ENCODE peak calls at places on chromosomes 6 and 20, in six cellular contexts. One of them, this sample, is unnamed. For H3K4me1, the result is how much of the 10 kb centered on the place peaks cover.

GRCh38 chr6:15252205-15252604 is 6.3 kb downstream of the JARID2 start:
- DNase-seq in mucosa of descending colon: no peak
- DNase-seq in heart right ventricle: no peak
- DNase-seq in H1: no peak
- DNase-seq in OCI-LY7: no peak
- DNase-seq in left lung: no peak
- DNase-seq in this sample: no peak

GRCh38 chr6:130293800-130294199 is 71.0 kb upstream of the SAMD3 start:
- DNase-seq in OCI-LY7: peak
- DNase-seq in left lung: no peak
- DNase-seq in mucosa of descending colon: no peak
- DNase-seq in H1: no peak
- DNase-seq in heart right ventricle: no peak
- DNase-seq in this sample: no peak

GRCh38 chr6:113018351-113019151 is 671.4 kb downstream of the RFPL4B start:
- DNase-seq in OCI-LY7: no peak
- DNase-seq in heart right ventricle: no peak
- DNase-seq in left lung: no peak
- DNase-seq in H1: no peak
- DNase-seq in mucosa of descending colon: no peak
- DNase-seq in this sample: no peak

GRCh38 chr6:30013296-30013922 is 47.7 kb upstream of the POLR1H start:
- DNase-seq in mucosa of descending colon: no peak
- DNase-seq in OCI-LY7: peak
- DNase-seq in left lung: peak
- DNase-seq in H1: peak
- DNase-seq in heart right ventricle: peak
- DNase-seq in this sample: peak

GRCh38 chr6:3428700-3429099 is 28.1 kb downstream of the SLC22A23 start:
- DNase-seq in heart right ventricle: no peak
- DNase-seq in left lung: no peak
- DNase-seq in OCI-LY7: no peak
- DNase-seq in mucosa of descending colon: no peak
- DNase-seq in H1: no peak
- DNase-seq in this sample: no peak

GRCh38 chr20:300345-300744 is 3.0 kb downstream of the ZCCHC3 start:
- DNase-seq in heart right ventricle: no peak
- DNase-seq in H1: no peak
- DNase-seq in mucosa of descending colon: no peak
- DNase-seq in OCI-LY7: peak
- DNase-seq in left lung: no peak
- DNase-seq in this sample: no peak

GRCh38 chr20:41559658-41560057 is 58.5 kb downstream of the CHD6 start:
- DNase-seq in H1: no peak
- DNase-seq in mucosa of descending colon: no peak
- DNase-seq in heart right ventricle: no peak
- DNase-seq in OCI-LY7: no peak
- DNase-seq in left lung: no peak
- DNase-seq in this sample: no peak

GRCh38 chr20:38748097-38748862 is at the start of gene ACTR5:
- DNase-seq in heart right ventricle: peak
- DNase-seq in OCI-LY7: peak
- DNase-seq in H1: peak
- DNase-seq in mucosa of descending colon: peak
- DNase-seq in left lung: peak
- DNase-seq in this sample: peak

GRCh38 chr6:8549381-8549780 is 114.0 kb upstream of the SLC35B3 start:
- DNase-seq in heart right ventricle: no peak
- DNase-seq in OCI-LY7: no peak
- DNase-seq in H1: no peak
- DNase-seq in left lung: no peak
- DNase-seq in mucosa of descending colon: no peak
- DNase-seq in this sample: no peak

GRCh38 chr20:19699132-19699971 is 58.7 kb upstream of the RIN2 start:
- DNase-seq in H1: no peak
- DNase-seq in heart right ventricle: no peak
- DNase-seq in mucosa of descending colon: no peak
- DNase-seq in OCI-LY7: no peak
- DNase-seq in left lung: no peak
- DNase-seq in this sample: no peak

GRCh38 chr6:44737829-44738528 is 350.5 kb downstream of the CDC5L start:
- DNase-seq in mucosa of descending colon: no peak
- DNase-seq in OCI-LY7: no peak
- DNase-seq in left lung: no peak
- DNase-seq in heart right ventricle: no peak
- DNase-seq in H1: no peak
- DNase-seq in this sample: no peak

GRCh38 chr6:96931198-96931597 is 6.7 kb downstream of the KLHL32 start:
- DNase-seq in heart right ventricle: no peak
- DNase-seq in OCI-LY7: no peak
- DNase-seq in H1: no peak
- DNase-seq in left lung: no peak
- DNase-seq in mucosa of descending colon: no peak
- DNase-seq in this sample: no peak

GRCh38 chr6:30557683-30557981 is 537 bp downstream of the PRR3 start:
- DNase-seq in left lung: no peak
- DNase-seq in mucosa of descending colon: no peak
- DNase-seq in OCI-LY7: peak
- DNase-seq in heart right ventricle: no peak
- DNase-seq in H1: no peak
- DNase-seq in this sample: peak

GRCh38 chr6:158817298-158818007 is 1.7 kb downstream of the EZR start:
- DNase-seq in OCI-LY7: peak
- DNase-seq in left lung: no peak
- DNase-seq in H1: no peak
- DNase-seq in heart right ventricle: peak
- DNase-seq in mucosa of descending colon: peak
- DNase-seq in this sample: peak

GRCh38 chr6:144443157-144443556 is 158.0 kb downstream of the UTRN start:
- DNase-seq in left lung: no peak
- DNase-seq in heart right ventricle: no peak
- DNase-seq in H1: no peak
- DNase-seq in mucosa of descending colon: no peak
- DNase-seq in OCI-LY7: no peak
- DNase-seq in this sample: no peak

GRCh38 chr6:160933256-160933655 is 58.3 kb upstream of the MAP3K4 start:
- DNase-seq in heart right ventricle: peak
- DNase-seq in OCI-LY7: no peak
- DNase-seq in mucosa of descending colon: no peak
- DNase-seq in left lung: no peak
- DNase-seq in H1: no peak
- DNase-seq in this sample: no peak
- H3K4me1 ChIP-seq in heart right ventricle: under half
- H3K4me1 ChIP-seq in OCI-LY7: under half
- H3K4me1 ChIP-seq in mucosa of descending colon: under half
- H3K4me1 ChIP-seq in left lung: under half
- H3K4me1 ChIP-seq in H1: under half
- H3K4me1 ChIP-seq in this sample: under half

DNA sequence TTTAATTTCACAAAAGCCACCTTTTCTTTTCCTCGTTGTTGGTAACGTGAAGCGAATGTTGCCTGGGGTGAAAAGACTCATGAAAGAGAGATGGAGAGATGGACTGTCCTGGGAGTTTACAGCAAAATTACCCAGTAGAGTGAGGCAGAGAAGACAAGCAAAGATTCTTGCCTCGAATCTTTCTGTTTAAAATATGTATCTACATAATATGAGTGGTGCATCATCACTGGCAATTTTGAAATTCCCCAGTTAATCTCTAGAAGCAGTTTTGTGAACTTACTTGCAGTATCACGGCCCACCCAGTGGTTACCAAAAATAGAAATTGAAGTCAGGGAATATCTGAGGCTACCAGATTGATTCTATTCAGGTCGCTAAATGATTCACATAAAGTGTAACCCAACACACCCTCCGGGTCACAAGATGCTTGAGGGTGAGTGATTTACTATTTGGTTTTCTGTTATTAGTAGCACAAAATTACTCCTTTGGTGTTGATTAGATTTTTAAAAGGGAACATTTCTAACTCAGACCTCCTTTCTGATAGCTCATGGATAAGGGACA is 111.9 kb downstream of the PPP1R14C start:
- DNase-seq in H1: no peak
- DNase-seq in mucosa of descending colon: no peak
- DNase-seq in heart right ventricle: no peak
- DNase-seq in left lung: no peak
- DNase-seq in OCI-LY7: no peak
- DNase-seq in this sample: no peak
- H3K4me1 ChIP-seq in H1: under half
- H3K4me1 ChIP-seq in mucosa of descending colon: under half
- H3K4me1 ChIP-seq in heart right ventricle: under half
- H3K4me1 ChIP-seq in left lung: under half
- H3K4me1 ChIP-seq in OCI-LY7: under half
- H3K4me1 ChIP-seq in this sample: under half

DNA sequence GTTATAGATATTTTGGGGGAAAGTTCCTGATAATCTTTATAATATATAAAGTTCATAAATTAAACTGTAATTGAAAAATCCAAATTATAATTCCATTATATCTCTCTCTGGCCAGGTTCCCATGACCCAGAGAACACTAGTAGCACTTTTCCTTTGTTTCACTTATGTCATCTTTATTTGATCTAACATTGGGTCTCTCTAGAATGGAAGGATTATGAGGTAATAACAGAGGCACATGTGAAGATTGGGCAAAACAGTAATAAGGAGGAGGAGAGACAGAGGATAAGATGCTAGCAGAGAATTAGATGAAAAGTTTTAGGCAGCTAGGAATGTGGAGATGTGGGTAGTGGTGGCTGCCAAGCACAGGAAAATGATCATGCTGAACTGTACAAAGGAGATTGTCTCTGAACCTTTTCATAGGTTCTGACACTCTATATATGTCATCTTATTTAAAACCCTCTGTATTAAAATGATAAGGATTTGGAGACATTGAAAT is 3.3 kb downstream of the TAB2 start:
- DNase-seq in left lung: no peak
- DNase-seq in heart right ventricle: no peak
- DNase-seq in OCI-LY7: no peak
- DNase-seq in mucosa of descending colon: no peak
- DNase-seq in H1: no peak
- DNase-seq in this sample: no peak
- H3K4me1 ChIP-seq in left lung: half or more
- H3K4me1 ChIP-seq in heart right ventricle: under half
- H3K4me1 ChIP-seq in OCI-LY7: under half
- H3K4me1 ChIP-seq in mucosa of descending colon: under half
- H3K4me1 ChIP-seq in H1: under half
- H3K4me1 ChIP-seq in this sample: half or more

DNA sequence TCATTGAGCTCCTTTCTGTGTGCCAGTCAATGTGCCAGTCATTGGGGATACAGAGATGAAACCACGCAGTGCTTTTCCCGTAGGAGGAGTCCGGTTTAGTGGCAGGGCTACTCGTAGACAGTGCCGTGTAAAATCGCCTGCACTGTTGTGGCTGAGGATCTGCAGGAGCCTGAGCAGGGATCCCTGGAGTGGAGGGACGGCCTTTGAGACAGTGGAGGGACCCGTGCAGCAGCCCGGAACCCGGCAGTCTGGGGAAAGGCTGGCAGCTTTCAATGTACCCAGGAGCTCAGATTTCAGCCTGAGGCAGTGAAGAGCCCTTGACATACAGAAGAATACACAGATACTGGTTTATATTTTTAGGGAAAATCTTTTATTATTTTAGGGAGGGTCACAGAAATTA is 203.3 kb downstream of the ARID1B start:
- DNase-seq in OCI-LY7: no peak
- DNase-seq in left lung: no peak
- DNase-seq in H1: no peak
- DNase-seq in heart right ventricle: no peak
- DNase-seq in mucosa of descending colon: no peak
- DNase-seq in this sample: no peak
- H3K4me1 ChIP-seq in OCI-LY7: half or more
- H3K4me1 ChIP-seq in left lung: under half
- H3K4me1 ChIP-seq in H1: under half
- H3K4me1 ChIP-seq in heart right ventricle: under half
- H3K4me1 ChIP-seq in mucosa of descending colon: under half
- H3K4me1 ChIP-seq in this sample: half or more

GRCh38 chr6:52305385-52305784 is 20.8 kb upstream of the MCM3 start:
- DNase-seq in mucosa of descending colon: no peak
- DNase-seq in heart right ventricle: no peak
- DNase-seq in OCI-LY7: no peak
- DNase-seq in H1: no peak
- DNase-seq in left lung: no peak
- DNase-seq in this sample: no peak
- H3K4me1 ChIP-seq in mucosa of descending colon: under half
- H3K4me1 ChIP-seq in heart right ventricle: under half
- H3K4me1 ChIP-seq in OCI-LY7: half or more
- H3K4me1 ChIP-seq in H1: under half
- H3K4me1 ChIP-seq in left lung: under half
- H3K4me1 ChIP-seq in this sample: half or more

This sample was measured in CD4-positive, alpha-beta memory T cell.